ENCODE peak calls at places on chromosomes 13 and 19, in nine cellular contexts. One of them, this sample, is unnamed.

GRCh38 chr13:36848228-36848982 is 29.4 kb downstream of the RFXAP start:
- DNase-seq in tibial artery: no peak
- DNase-seq in body of pancreas: no peak
- DNase-seq in CD8-positive, alpha-beta T cell: no peak
- DNase-seq in GM23338: peak; percentile 56
- DNase-seq in thoracic aorta: no peak
- DNase-seq in uterus: no peak
- DNase-seq in heart left ventricle: no peak
- DNase-seq in GM23248: peak; percentile 45
- DNase-seq in this sample: peak; percentile 37

GRCh38 chr19:28889941-28890645 is 322.9 kb downstream of the UQCRFS1 start:
- DNase-seq in tibial artery: no peak
- DNase-seq in body of pancreas: no peak
- DNase-seq in CD8-positive, alpha-beta T cell: no peak
- DNase-seq in GM23338: no peak
- DNase-seq in thoracic aorta: no peak
- DNase-seq in uterus: no peak
- DNase-seq in heart left ventricle: no peak
- DNase-seq in GM23248: no peak
- DNase-seq in this sample: no peak

GRCh38 chr19:42386974-42387707 is 3.0 kb downstream of the CNFN start:
- DNase-seq in tibial artery: no peak
- DNase-seq in body of pancreas: peak; percentile 62
- DNase-seq in CD8-positive, alpha-beta T cell: peak; percentile 52
- DNase-seq in GM23338: peak; percentile 93
- DNase-seq in thoracic aorta: no peak
- DNase-seq in uterus: peak; percentile 39
- DNase-seq in heart left ventricle: peak; percentile 77
- DNase-seq in GM23248: peak; percentile 73
- DNase-seq in this sample: peak; percentile 80

GRCh38 chr19:58387338-58388174 is 487 bp downstream of the RPS5 start:
- DNase-seq in tibial artery: no peak
- DNase-seq in body of pancreas: no peak
- DNase-seq in CD8-positive, alpha-beta T cell: no peak
- DNase-seq in GM23338: no peak
- DNase-seq in thoracic aorta: no peak
- DNase-seq in uterus: no peak
- DNase-seq in heart left ventricle: no peak
- DNase-seq in GM23248: peak; percentile 34
- DNase-seq in this sample: no peak

GRCh38 chr13:111284579-111284978 is 35.9 kb upstream of the TEX29 start:
- DNase-seq in tibial artery: no peak
- DNase-seq in body of pancreas: no peak
- DNase-seq in CD8-positive, alpha-beta T cell: no peak
- DNase-seq in GM23338: no peak
- DNase-seq in thoracic aorta: no peak
- DNase-seq in uterus: no peak
- DNase-seq in heart left ventricle: no peak
- DNase-seq in GM23248: no peak
- DNase-seq in this sample: no peak

GRCh38 chr13:43664700-43665191 is 122.0 kb downstream of the ENOX1 start:
- DNase-seq in tibial artery: no peak
- DNase-seq in body of pancreas: peak; percentile 13
- DNase-seq in CD8-positive, alpha-beta T cell: no peak
- DNase-seq in GM23338: peak; percentile 21
- DNase-seq in thoracic aorta: no peak
- DNase-seq in uterus: peak; percentile 23
- DNase-seq in heart left ventricle: peak; percentile 48
- DNase-seq in GM23248: peak; percentile 75
- DNase-seq in this sample: peak; percentile 68

GRCh38 chr19:50203281-50204080 is at the start of gene MYH14:
- DNase-seq in tibial artery: no peak
- DNase-seq in body of pancreas: peak; percentile 98
- DNase-seq in CD8-positive, alpha-beta T cell: no peak
- DNase-seq in GM23338: peak; percentile 97
- DNase-seq in thoracic aorta: peak; percentile 51
- DNase-seq in uterus: peak; percentile 18
- DNase-seq in heart left ventricle: peak; percentile 88
- DNase-seq in GM23248: peak; percentile 63
- DNase-seq in this sample: peak; percentile 52

GRCh38 chr13:104571161-104571889 is 1505.1 kb upstream of the SLC10A2 start:
- DNase-seq in tibial artery: peak; percentile 69
- DNase-seq in body of pancreas: peak; percentile 77
- DNase-seq in CD8-positive, alpha-beta T cell: no peak
- DNase-seq in GM23338: peak; percentile 79
- DNase-seq in thoracic aorta: peak; percentile 57
- DNase-seq in uterus: peak; percentile 44
- DNase-seq in heart left ventricle: no peak
- DNase-seq in GM23248: peak; percentile 57
- DNase-seq in this sample: peak; percentile 82

GRCh38 chr19:40702337-40703012 is 12.0 kb upstream of the NUMBL start:
- DNase-seq in tibial artery: no peak
- DNase-seq in body of pancreas: peak; percentile 46
- DNase-seq in CD8-positive, alpha-beta T cell: no peak
- DNase-seq in GM23338: peak; percentile 82
- DNase-seq in thoracic aorta: no peak
- DNase-seq in uterus: peak; percentile 71
- DNase-seq in heart left ventricle: no peak
- DNase-seq in GM23248: peak; percentile 24
- DNase-seq in this sample: peak; percentile 91

GRCh38 chr13:113087923-113088690 is 17.5 kb upstream of the F7 start:
- DNase-seq in tibial artery: no peak
- DNase-seq in body of pancreas: no peak
- DNase-seq in CD8-positive, alpha-beta T cell: no peak
- DNase-seq in GM23338: no peak
- DNase-seq in thoracic aorta: no peak
- DNase-seq in uterus: no peak
- DNase-seq in heart left ventricle: peak; percentile 42
- DNase-seq in GM23248: no peak
- DNase-seq in this sample: peak; percentile 4
- H3K4me3 ChIP-seq in tibial artery: no peak overlapping the region
- H3K4me3 ChIP-seq in body of pancreas: no peak overlapping the region
- H3K4me3 ChIP-seq in CD8-positive, alpha-beta T cell: no peak overlapping the region
- H3K4me3 ChIP-seq in GM23338: no peak overlapping the region
- H3K4me3 ChIP-seq in thoracic aorta: no peak overlapping the region
- H3K4me3 ChIP-seq in uterus: no peak overlapping the region
- H3K4me3 ChIP-seq in heart left ventricle: no peak overlapping the region
- H3K4me3 ChIP-seq in GM23248: no peak overlapping the region
- H3K4me3 ChIP-seq in this sample: no peak overlapping the region

GRCh38 chr19:5037936-5038335 is 69.0 kb downstream of the KDM4B start:
- DNase-seq in tibial artery: no peak
- DNase-seq in body of pancreas: no peak
- DNase-seq in CD8-positive, alpha-beta T cell: no peak
- DNase-seq in GM23338: no peak
- DNase-seq in thoracic aorta: no peak
- DNase-seq in uterus: no peak
- DNase-seq in heart left ventricle: no peak
- DNase-seq in GM23248: peak; percentile 22
- DNase-seq in this sample: peak; percentile 91
- H3K4me1 ChIP-seq in tibial artery: peaks cover 31% of the 10 kb centered on the region
- H3K4me1 ChIP-seq in body of pancreas: peaks cover 12% of the 10 kb centered on the region
- H3K4me1 ChIP-seq in CD8-positive, alpha-beta T cell: no peaks in the 10 kb centered on the region
- H3K4me1 ChIP-seq in GM23338: no peaks in the 10 kb centered on the region
- H3K4me1 ChIP-seq in thoracic aorta: peaks cover 29% of the 10 kb centered on the region
- H3K4me1 ChIP-seq in uterus: no peaks in the 10 kb centered on the region
- H3K4me1 ChIP-seq in heart left ventricle: peaks cover 31% of the 10 kb centered on the region
- H3K4me1 ChIP-seq in GM23248: peaks cover 18% of the 10 kb centered on the region
- H3K4me1 ChIP-seq in this sample: peaks cover 26% of the 10 kb centered on the region

GRCh38 chr19:2240881-2241760 is 4.5 kb downstream of the SF3A2 start:
- DNase-seq in tibial artery: no peak
- DNase-seq in body of pancreas: no peak
- DNase-seq in CD8-positive, alpha-beta T cell: no peak
- DNase-seq in GM23338: no peak
- DNase-seq in thoracic aorta: no peak
- DNase-seq in uterus: no peak
- DNase-seq in heart left ventricle: no peak
- DNase-seq in GM23248: peak; percentile 59
- DNase-seq in this sample: no peak
- H3K4me3 ChIP-seq in tibial artery: peak overlapping the region; percentile 48
- H3K4me3 ChIP-seq in body of pancreas: no peak overlapping the region
- H3K4me3 ChIP-seq in CD8-positive, alpha-beta T cell: peak overlapping the region; percentile 68
- H3K4me3 ChIP-seq in GM23338: no peak overlapping the region
- H3K4me3 ChIP-seq in thoracic aorta: peak overlapping the region; percentile 74
- H3K4me3 ChIP-seq in uterus: no peak overlapping the region
- H3K4me3 ChIP-seq in heart left ventricle: peak overlapping the region; percentile 58
- H3K4me3 ChIP-seq in GM23248: peak overlapping the region; percentile 83
- H3K4me3 ChIP-seq in this sample: no peak overlapping the region

GRCh38 chr19:6736917-6737283 is 480 bp downstream of the GPR108 start:
- DNase-seq in tibial artery: no peak
- DNase-seq in body of pancreas: no peak
- DNase-seq in CD8-positive, alpha-beta T cell: no peak
- DNase-seq in GM23338: no peak
- DNase-seq in thoracic aorta: no peak
- DNase-seq in uterus: no peak
- DNase-seq in heart left ventricle: no peak
- DNase-seq in GM23248: no peak
- DNase-seq in this sample: no peak
- H3K4me1 ChIP-seq in tibial artery: peaks cover 36% of the 10 kb centered on the region
- H3K4me1 ChIP-seq in body of pancreas: peaks cover 43% of the 10 kb centered on the region
- H3K4me1 ChIP-seq in CD8-positive, alpha-beta T cell: peaks cover 42% of the 10 kb centered on the region
- H3K4me1 ChIP-seq in GM23338: peaks cover 36% of the 10 kb centered on the region
- H3K4me1 ChIP-seq in thoracic aorta: peaks cover 42% of the 10 kb centered on the region
- H3K4me1 ChIP-seq in uterus: no peaks in the 10 kb centered on the region
- H3K4me1 ChIP-seq in heart left ventricle: peaks cover 37% of the 10 kb centered on the region
- H3K4me1 ChIP-seq in GM23248: peaks cover 29% of the 10 kb centered on the region
- H3K4me1 ChIP-seq in this sample: peaks cover 5% of the 10 kb centered on the region